ENCODE peak calls at places on chromosome 17, in nine cellular contexts. H is heart left ventricle, A is colonic mucosa, Q is RWPE1, N is HFFc6, G is thoracic aorta, P is activated B cell treated with CpG ODN at 0.5 μM for 24 hours, B is lower lobe of right lung, M is fibroblast of lung. S is an unnamed sample.

GRCh38 chr17:33687831-33688230 is 394.7 kb upstream of the ASIC2 start:
- DNase-seq in B (no peak), Q (no peak), G (no peak), M (no peak), A (no peak), N (no peak), P (no peak), H (no peak), S (no peak)

GRCh38 chr17:76089680-76090516 is 10.9 kb downstream of the ZACN start:
- DNase-seq in P (no peak), N (no peak), Q (no peak), M (no peak), H (no peak), B (peak; percentile 33), A (no peak), G (no peak), S (no peak)

GRCh38 chr17:34569591-34569990 is 9.8 kb upstream of the TMEM132E start:
- DNase-seq in G (no peak), B (no peak), Q (no peak), H (no peak), P (no peak), A (no peak), N (no peak), M (no peak), S (no peak)

GRCh38 chr17:62692721-62693431 is 65.4 kb downstream of the MRC2 start:
- DNase-seq in M (peak; percentile 18), A (no peak), N (no peak), G (no peak), P (no peak), B (peak; percentile 46), Q (no peak), H (no peak), S (peak; percentile 54)

GRCh38 chr17:49393491-49394255 is 21.0 kb downstream of the PHB1 start:
- DNase-seq in Q (no peak), H (no peak), A (no peak), M (no peak), P (no peak), B (no peak), N (no peak), G (no peak), S (no peak)

GRCh38 chr17:59074494-59074893 is 32.2 kb downstream of the TRIM37 start:
- DNase-seq in N (peak; percentile 38), G (no peak), M (peak; percentile 51), H (no peak), B (no peak), A (no peak), P (no peak), Q (no peak), S (peak; percentile 57)

GRCh38 chr17:78798695-78799559 is 16.9 kb upstream of the CYTH1 start:
- DNase-seq in N (no peak), H (no peak), P (no peak), A (no peak), G (no peak), M (peak; percentile 53), B (peak; percentile 45), Q (no peak), S (peak; percentile 35)

GRCh38 chr17:9837551-9838471 is 12.1 kb downstream of the GLP2R start:
- DNase-seq in A (no peak), B (no peak), N (peak; percentile 66), Q (peak; percentile 58), G (no peak), H (peak; percentile 73), M (peak; percentile 84), P (no peak), S (peak; percentile 96)

GRCh38 chr17:81298325-81298990 is 3.4 kb upstream of the SLC38A10 start:
- DNase-seq in M (no peak), A (no peak), B (no peak), N (no peak), G (no peak), H (no peak), P (no peak), Q (no peak), S (no peak)

GRCh38 chr17:81294512-81295030 is 536 bp downstream of the SLC38A10 start:
- DNase-seq in P (no peak), B (peak; percentile 67), G (no peak), H (no peak), Q (peak; percentile 30), M (peak; percentile 15), N (no peak), A (peak; percentile 53), S (peak; percentile 11)

GRCh38 chr17:81292450-81292849 is 2.7 kb downstream of the SLC38A10 start:
- DNase-seq in G (no peak), P (no peak), Q (no peak), A (no peak), N (no peak), B (no peak), H (no peak), M (no peak), S (no peak)

GRCh38 chr17:81295678-81296381 is 723 bp upstream of the SLC38A10 start:
- DNase-seq in M (peak; percentile 59), N (peak; percentile 26), A (peak; percentile 80), P (no peak), Q (peak; percentile 85), H (no peak), G (no peak), B (peak; percentile 81), S (peak; percentile 39)

DNA sequence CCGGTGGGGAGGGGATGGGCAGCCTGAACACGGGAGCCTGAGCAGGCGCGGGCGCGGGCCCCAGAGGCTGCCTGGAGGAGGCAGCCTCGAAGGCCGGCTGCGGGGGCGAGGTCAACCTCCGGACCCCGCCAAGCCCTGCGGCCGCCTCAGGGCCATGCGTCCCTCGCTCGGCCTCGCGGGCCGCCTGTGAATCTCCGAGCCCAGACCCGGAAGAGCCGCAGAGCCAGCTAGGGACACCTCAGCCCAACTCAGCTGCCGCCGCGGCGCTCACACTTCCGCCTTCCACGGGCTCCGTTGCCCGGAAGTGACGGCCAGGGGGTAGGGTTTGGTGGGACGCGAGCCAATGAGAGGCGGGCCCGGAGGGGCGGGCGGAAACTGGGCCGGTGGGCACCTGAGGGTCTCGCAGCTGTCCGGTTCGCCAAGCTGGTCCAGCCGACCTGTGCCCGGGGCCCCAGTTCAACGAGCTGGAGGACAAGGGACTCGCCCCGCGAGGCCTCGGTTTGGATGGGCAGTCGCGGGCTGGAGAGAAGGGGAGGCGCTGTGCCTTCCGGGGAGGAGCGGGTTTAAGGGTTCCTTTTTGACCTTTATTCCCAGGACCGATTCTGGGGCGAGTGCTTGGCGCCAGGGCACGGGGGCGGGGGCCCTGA is at the start of gene SLC38A10:
- DNase-seq in P (peak; percentile 92), N (peak; percentile 71), M (peak; percentile 78), B (peak; percentile 96), G (peak; percentile 76), H (peak; percentile 98), A (peak; percentile 96), Q (peak; percentile 97), S (peak; percentile 77)
- TF ChIP-seq CTCF in P (no peak), N (peak; percentile 12), M (no peak), B (no peak), G (no peak), H (no peak), A (no peak), Q (no peak), S (no peak)

DNA sequence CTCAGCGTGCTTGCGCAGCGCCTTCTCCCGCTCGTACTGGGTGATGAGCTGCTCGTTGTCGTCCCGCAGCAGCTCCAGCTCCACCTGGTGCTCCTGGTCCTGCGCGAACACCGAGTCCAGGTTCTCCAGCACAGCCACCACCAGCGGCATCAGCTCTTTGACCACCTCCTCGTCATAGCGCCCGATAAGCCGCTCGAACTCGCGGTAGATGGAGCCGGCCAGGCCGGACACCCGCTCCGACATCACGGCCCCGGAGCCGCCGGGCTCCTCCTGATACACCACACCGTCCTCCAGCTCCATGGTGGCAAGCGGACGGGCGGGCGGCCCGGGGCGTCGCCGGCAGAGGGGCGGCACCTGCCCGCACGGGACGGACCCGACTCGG is 320 bp downstream of the SPAG9 start:
- DNase-seq in P (no peak), H (no peak), Q (peak; percentile 52), M (peak; percentile 42), N (peak; percentile 22), G (no peak), B (no peak), A (peak; percentile 56), S (no peak)
- TF ChIP-seq CTCF in P (no peak), H (no peak), Q (no peak), M (no peak), N (no peak), G (no peak), B (no peak), A (no peak), S (no peak)

GRCh38 chr17:17873450-17873991 is 36.7 kb upstream of the SREBF1 start:
- DNase-seq in B (no peak), G (no peak), N (no peak), A (no peak), H (no peak), Q (no peak), P (no peak), M (no peak), S (no peak)

GRCh38 chr17:17874478-17874877 is 37.7 kb upstream of the SREBF1 start:
- DNase-seq in Q (peak; percentile 69), A (no peak), P (no peak), M (peak; percentile 78), H (no peak), G (no peak), N (peak; percentile 87), B (no peak), S (peak; percentile 96)

GRCh38 chr17:17880577-17881196 is 43.9 kb upstream of the SREBF1 start:
- DNase-seq in P (no peak), A (no peak), M (no peak), Q (no peak), N (no peak), B (no peak), G (no peak), H (no peak), S (no peak)

GRCh38 chr17:17876959-17877547 is 40.3 kb upstream of the SREBF1 start:
- DNase-seq in G (peak; percentile 16), B (peak; percentile 59), M (peak; percentile 47), A (peak; percentile 23), P (no peak), N (peak; percentile 24), H (peak; percentile 84), Q (no peak), S (peak; percentile 47)

DNA sequence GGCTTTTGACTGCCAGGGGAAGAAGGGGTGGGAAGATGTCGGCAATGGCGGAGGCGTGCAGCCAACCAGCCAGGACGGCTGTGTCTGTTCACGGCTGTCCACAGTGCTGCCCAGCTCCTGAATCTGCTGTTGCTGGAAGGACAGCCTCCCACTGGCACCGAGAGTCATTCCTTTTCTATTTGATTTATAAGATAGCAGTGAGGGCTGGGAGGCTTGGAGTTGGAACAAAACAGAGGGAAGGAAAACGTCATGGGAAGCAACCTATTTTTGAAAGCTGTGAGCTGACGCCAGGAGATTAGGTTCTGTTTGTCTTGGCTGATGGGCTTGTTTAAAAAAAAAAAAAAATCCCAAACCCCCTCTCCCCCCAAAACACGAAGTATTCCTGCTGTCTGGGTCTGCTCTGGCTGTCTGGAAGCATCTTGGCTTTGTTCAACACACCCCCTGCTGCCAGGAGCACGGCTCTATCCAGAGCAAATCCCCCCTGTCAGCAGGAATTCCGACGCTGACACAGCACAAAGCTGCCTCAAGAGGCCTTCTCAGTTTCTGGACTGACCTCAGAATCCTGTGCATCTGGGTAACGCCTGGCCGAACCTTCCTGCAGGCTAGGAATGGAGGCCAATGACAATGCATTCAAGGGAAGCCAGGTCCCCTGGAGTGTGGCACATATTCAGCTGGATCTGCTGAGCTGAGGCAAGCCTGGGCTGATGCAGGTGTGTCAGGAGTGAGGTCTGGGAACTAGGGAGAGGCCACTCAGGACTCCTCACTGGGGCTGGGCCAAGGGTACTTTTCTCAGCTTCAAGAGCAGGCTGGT is 41.0 kb upstream of the SREBF1 start:
- DNase-seq in P (no peak), G (peak; percentile 71), M (peak; percentile 95), A (peak; percentile 40), N (peak; percentile 83), B (peak; percentile 77), Q (no peak), H (peak; percentile 84), S (peak; percentile 85)
- TF ChIP-seq CTCF in P (no peak), G (no peak), M (no peak), A (no peak), N (no peak), B (no peak), Q (no peak), H (no peak), S (no peak)

DNA sequence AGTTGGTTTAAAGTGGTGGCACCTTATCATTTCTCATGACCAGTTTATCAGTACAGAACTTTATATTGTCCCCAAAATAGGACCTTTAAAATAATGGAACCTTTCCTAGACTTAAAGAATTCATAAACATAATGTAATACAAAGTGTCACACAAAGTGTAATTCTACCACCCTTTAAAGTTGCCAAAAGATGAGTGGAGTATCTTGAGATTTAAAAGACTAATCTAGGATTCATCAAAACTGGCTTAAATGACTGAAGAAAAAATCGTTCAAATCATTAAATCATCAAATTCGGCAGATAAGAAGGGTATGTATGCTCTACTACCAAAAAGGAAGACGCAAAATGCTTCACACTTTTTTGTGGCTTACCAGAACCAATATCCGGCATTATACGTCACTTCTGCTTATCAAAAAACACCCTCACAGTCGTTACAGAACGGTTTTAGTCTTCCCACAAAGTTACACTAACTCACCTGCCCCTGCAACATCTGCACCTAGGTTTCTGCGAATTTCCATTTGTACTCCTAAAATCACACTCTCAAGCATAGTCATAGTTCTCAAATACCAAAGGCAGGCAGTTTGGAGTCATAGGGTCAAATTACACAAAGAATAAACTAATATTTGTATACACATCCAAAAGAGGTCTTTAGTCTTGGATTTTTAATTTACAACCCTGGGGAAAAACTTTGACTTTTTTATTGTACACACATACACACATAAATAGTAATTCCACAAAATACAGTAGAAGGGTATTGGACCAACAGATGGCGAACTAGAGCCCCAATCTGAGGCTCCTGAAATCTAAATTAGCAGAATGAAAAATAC is 1.4 kb upstream of the KANSL1 start:
- DNase-seq in N (peak; percentile 31), P (no peak), B (no peak), A (peak; percentile 58), G (no peak), H (no peak), M (peak; percentile 44), Q (peak; percentile 56), S (peak; percentile 55)
- TF ChIP-seq CTCF in N (peak; percentile 78), P (peak; percentile 88), B (peak; percentile 37), A (peak; percentile 45), G (peak; percentile 17), H (peak; percentile 30), M (peak; percentile 66), Q (peak; percentile 92), S (peak; percentile 68)

S was measured in fibroblast of mammary gland.